ENCODE peak calls at places on chromosome 19, in four cellular contexts. X, K, P and M are unnamed samples.

GRCh38 chr19:1221141-1221903 is 15.7 kb downstream of the STK11 start:
- DNase-seq in X (no peak), K (no peak), P (no peak), M (no peak)

GRCh38 chr19:1466461-1467227 is 12.4 kb downstream of the C19orf25 start:
- DNase-seq in X (no peak), K (no peak), P (no peak), M (no peak)

GRCh38 chr19:7293795-7294570 is at the start of gene INSR:
- DNase-seq in X (no peak), K (peak; percentile 98), P (peak; percentile 12), M (peak; percentile 86)

GRCh38 chr19:30717381-30717780 is 345.2 kb downstream of the ZNF536 start:
- DNase-seq in X (no peak), K (no peak), P (no peak), M (no peak)

GRCh38 chr19:56124578-56124977 is 3.5 kb upstream of the ZNF787 start:
- DNase-seq in X (no peak), K (no peak), P (no peak), M (no peak)

GRCh38 chr19:12649941-12650340 is 16.6 kb downstream of the MAN2B1 start:
- DNase-seq in X (no peak), K (no peak), P (no peak), M (no peak)

GRCh38 chr19:57803594-57804325 is 11.0 kb downstream of the ZNF552 start:
- DNase-seq in X (no peak), K (no peak), P (no peak), M (no peak)

GRCh38 chr19:40348961-40349507 is 539 bp downstream of the PLD3 start:
- DNase-seq in X (no peak), K (peak; percentile 43), P (no peak), M (no peak)

GRCh38 chr19:40433391-40434216 is 7.8 kb upstream of the SERTAD1 start:
- DNase-seq in X (no peak), K (peak; percentile 92), P (peak; percentile 25), M (peak; percentile 64)

GRCh38 chr19:34136127-34136526 is 36.2 kb upstream of the LSM14A start:
- DNase-seq in X (no peak), K (no peak), P (no peak), M (no peak)

GRCh38 chr19:15142313-15142712 is 35.1 kb downstream of the SYDE1 start:
- DNase-seq in X (no peak), K (no peak), P (no peak), M (no peak)

GRCh38 chr19:3142292-3142670 is 6.4 kb downstream of the GNA15 start:
- DNase-seq in X (no peak), K (peak; percentile 18), P (no peak), M (no peak)

GRCh38 chr19:21483589-21484170 is 21.7 kb upstream of the ZNF429 start:
- DNase-seq in X (no peak), K (peak; percentile 38), P (peak; percentile 42), M (no peak)

GRCh38 chr19:10315335-10316214 is at the start of gene FDX2:
- DNase-seq in X (peak; percentile 82), K (peak; percentile 91), P (peak; percentile 88), M (peak; percentile 94)

GRCh38 chr19:28934626-28935025 is 278.3 kb downstream of the UQCRFS1 start:
- DNase-seq in X (no peak), K (no peak), P (no peak), M (no peak)

GRCh38 chr19:24003537-24003936 is 83.5 kb upstream of the ZNF254 start:
- DNase-seq in X (no peak), K (no peak), P (no peak), M (no peak)

GRCh38 chr19:34555447-34555846 is 73.9 kb downstream of the WTIP start:
- DNase-seq in X (no peak), K (no peak), P (no peak), M (no peak)

GRCh38 chr19:55189424-55189823 is 9.3 kb upstream of the SYT5 start:
- DNase-seq in X (no peak), K (no peak), P (no peak), M (no peak)

GRCh38 chr19:1591421-1592022 is 1.1 kb downstream of the MBD3 start:
- DNase-seq in X (no peak), K (peak; percentile 44), P (no peak), M (no peak)

GRCh38 chr19:31350033-31350692 is 927 bp upstream of the TSHZ3 start:
- DNase-seq in X (no peak), K (peak; percentile 55), P (no peak), M (peak; percentile 67)

GRCh38 chr19:32896516-32897214 is 27.1 kb upstream of the SLC7A9 start:
- DNase-seq in X (no peak), K (no peak), P (no peak), M (no peak)

GRCh38 chr19:48628486-48629296 is 8.5 kb downstream of the DBP start:
- DNase-seq in X (no peak), K (no peak), P (no peak), M (no peak)

GRCh38 chr19:3404324-3405260 is 38.2 kb downstream of the NFIC start:
- DNase-seq in X (no peak), K (no peak), P (no peak), M (no peak)

GRCh38 chr19:9936151-9937000 is at the start of gene OLFM2:
- DNase-seq in X (no peak), K (peak; percentile 93), P (no peak), M (peak; percentile 55)

GRCh38 chr19:33293255-33294057 is 8.9 kb downstream of the CEBPA start:
- DNase-seq in X (no peak), K (no peak), P (no peak), M (no peak)

GRCh38 chr19:15107056-15108010 is at the start of gene SYDE1:
- DNase-seq in X (no peak), K (no peak), P (no peak), M (peak; percentile 64)